ENCODE peak calls at places on chromosomes 4 and X, in seven cellular contexts. K, J, H, V, Z, Q and M are unnamed samples.

GRCh38 chr4:138406881-138407280 is 164.7 kb upstream of the SLC7A11 start:
- DNase-seq in Z (no peak), K (no peak), Q (peak; percentile 3), V (no peak), J (no peak), H (no peak), M (no peak)

GRCh38 chr4:113899260-113900177 is 79.9 kb downstream of the ARSJ start:
- DNase-seq in V (no peak), J (no peak), H (peak; percentile 45), Q (no peak), Z (no peak), K (no peak), M (no peak)

GRCh38 chr4:176298664-176299063 is 21.1 kb upstream of the SPCS3 start:
- DNase-seq in J (no peak), K (no peak), Q (no peak), H (no peak), V (no peak), Z (no peak), M (no peak)

GRCh38 chr4:174867893-174868292 is 38.8 kb upstream of the GLRA3 start:
- DNase-seq in J (no peak), Q (no peak), V (no peak), Z (peak; percentile 0), K (no peak), H (no peak), M (no peak)

GRCh38 chr4:110224142-110224541 is 25.7 kb upstream of the ELOVL6 start:
- DNase-seq in K (no peak), J (no peak), Q (no peak), Z (no peak), V (no peak), H (no peak), M (no peak)

GRCh38 chr4:30443289-30443688 is 276.9 kb upstream of the PCDH7 start:
- DNase-seq in H (no peak), J (no peak), Q (no peak), Z (no peak), K (peak; percentile 26), V (no peak), M (no peak)

GRCh38 chr4:74330295-74330750 is 22.1 kb downstream of the EPGN start:
- DNase-seq in K (no peak), H (no peak), V (no peak), Z (no peak), Q (no peak), J (no peak), M (no peak)

GRCh38 chr4:181569553-181569952 is 673.6 kb upstream of the TENM3 start:
- DNase-seq in K (no peak), Z (peak; percentile 9), J (no peak), V (no peak), H (no peak), Q (peak; percentile 65), M (no peak)

GRCh38 chrX:121307441-121307840 is 260.0 kb downstream of the GLUD2 start:
- DNase-seq in J (no peak), H (peak; percentile 63), Z (no peak), V (no peak), K (no peak), Q (no peak), M (no peak)

GRCh38 chr4:38490753-38491446 is 173.1 kb upstream of the KLF3 start:
- DNase-seq in H (no peak), J (no peak), Q (no peak), Z (no peak), K (no peak), V (no peak), M (no peak)

GRCh38 chrX:19658030-19658429 is 142.7 kb upstream of the MAP3K15 start:
- DNase-seq in K (no peak), H (no peak), V (no peak), J (no peak), Q (peak; percentile 49), Z (no peak), M (no peak)

GRCh38 chr4:41963105-41963504 is 18.5 kb upstream of the DCAF4L1 start:
- DNase-seq in V (no peak), Q (peak; percentile 10), K (no peak), Z (no peak), J (no peak), H (no peak), M (no peak)

GRCh38 chr4:141416677-141417363 is 196.1 kb downstream of the ZNF330 start:
- DNase-seq in V (no peak), Q (peak; percentile 33), H (no peak), J (no peak), Z (no peak), K (no peak), M (no peak)

GRCh38 chrX:8033175-8033574 is 106.0 kb upstream of the PNPLA4 start:
- DNase-seq in H (no peak), K (no peak), J (peak; percentile 79), Q (no peak), V (no peak), Z (no peak), M (no peak)

GRCh38 chr4:114653675-114654074 is 55.1 kb downstream of the UGT8 start:
- DNase-seq in Q (no peak), K (no peak), V (no peak), J (no peak), Z (no peak), H (no peak), M (no peak)

GRCh38 chr4:70688795-70689231 is 481 bp downstream of the UTP3 start:
- DNase-seq in Z (no peak), Q (no peak), V (no peak), J (no peak), H (no peak), K (no peak), M (no peak)

GRCh38 chr4:73730292-73730691 is 10.1 kb upstream of the CXCL8 start:
- DNase-seq in H (no peak), V (no peak), Q (no peak), K (no peak), J (no peak), Z (peak; percentile 48), M (no peak)

GRCh38 chr4:150217192-150217591 is 138.9 kb downstream of the DCLK2 start:
- DNase-seq in Q (peak; percentile 87), H (no peak), V (no peak), Z (peak; percentile 68), J (no peak), K (peak; percentile 23), M (no peak)

GRCh38 chr4:149264093-149264733 is 551.4 kb downstream of the IQCM start:
- DNase-seq in H (peak; percentile 4), K (peak; percentile 26), Q (peak; percentile 74), Z (peak; percentile 55), J (peak; percentile 17), V (no peak), M (no peak)

GRCh38 chr4:147233-147632 is 22.9 kb downstream of the ZNF718 start:
- DNase-seq in J (no peak), Q (no peak), V (no peak), K (no peak), Z (no peak), H (no peak), M (no peak)
- H3K9me3 ChIP-seq in J (no peaks in the 10 kb centered on the region), Q (peaks cover 41% of the 10 kb centered on the region), V (peaks cover 46% of the 10 kb centered on the region), K (peaks cover 92% of the 10 kb centered on the region), Z (peaks cover 45% of the 10 kb centered on the region), H (peaks cover 32% of the 10 kb centered on the region), M (peaks cover 34% of the 10 kb centered on the region)

GRCh38 chr4:58188313-58188712 is 1078.1 kb upstream of the IGFBP7 start:
- DNase-seq in J (no peak), Z (no peak), K (no peak), Q (no peak), H (no peak), V (no peak), M (no peak)

GRCh38 chr4:58192217-58192616 is 1082.0 kb upstream of the IGFBP7 start:
- DNase-seq in Q (no peak), H (no peak), K (no peak), Z (no peak), V (no peak), J (no peak), M (no peak)

GRCh38 chr4:58191086-58191485 is 1080.9 kb upstream of the IGFBP7 start:
- DNase-seq in Z (peak; percentile 1), Q (no peak), H (no peak), J (no peak), K (no peak), V (no peak), M (no peak)
- H3K9me3 ChIP-seq in Z (no peaks in the 10 kb centered on the region), Q (peaks cover 9% of the 10 kb centered on the region), H (no peaks in the 10 kb centered on the region), J (no peaks in the 10 kb centered on the region), K (no peaks in the 10 kb centered on the region), V (peaks cover 4% of the 10 kb centered on the region), M (no peaks in the 10 kb centered on the region)

DNA sequence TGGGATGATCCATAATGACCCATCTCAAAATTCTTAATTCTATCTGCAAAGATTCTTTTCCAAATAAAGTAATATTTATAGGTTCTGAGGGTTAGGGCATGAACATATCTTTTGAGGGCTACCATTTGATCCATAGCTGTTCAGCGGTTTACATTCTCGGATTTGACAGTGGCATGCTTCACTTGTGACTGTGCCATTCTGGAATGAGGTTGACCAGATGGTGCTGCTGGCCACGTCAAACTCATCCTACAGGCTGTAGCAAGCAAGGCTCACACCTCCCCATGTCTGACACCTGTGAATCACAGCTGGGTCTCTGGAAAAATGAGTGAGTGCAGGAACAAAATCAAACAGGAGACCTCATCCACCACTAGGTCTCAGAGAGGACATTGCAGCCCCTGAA is 280.5 kb downstream of the DHRSX start:
- DNase-seq in Q (no peak), Z (no peak), V (no peak), J (no peak), K (no peak), H (no peak), M (no peak)
- H3K9me3 ChIP-seq in Q (peaks cover 37% of the 10 kb centered on the region), Z (peaks cover 24% of the 10 kb centered on the region), V (peaks cover 37% of the 10 kb centered on the region), J (no peaks in the 10 kb centered on the region), K (peaks cover 63% of the 10 kb centered on the region), H (peaks cover 29% of the 10 kb centered on the region), M (peaks cover 4% of the 10 kb centered on the region)

GRCh38 chr4:156733582-156733981 is 238.0 kb downstream of the PDGFC start:
- DNase-seq in Q (no peak), H (no peak), V (no peak), K (no peak), J (no peak), Z (no peak), M (no peak)

GRCh38 chr4:156729416-156729815 is 242.2 kb downstream of the PDGFC start:
- DNase-seq in K (no peak), H (no peak), J (no peak), Z (no peak), Q (no peak), V (no peak), M (no peak)

GRCh38 chr4:156734965-156735895 is 236.4 kb downstream of the PDGFC start:
- DNase-seq in H (no peak), V (no peak), K (no peak), Z (no peak), J (no peak), Q (peak; percentile 49), M (no peak)

DNA sequence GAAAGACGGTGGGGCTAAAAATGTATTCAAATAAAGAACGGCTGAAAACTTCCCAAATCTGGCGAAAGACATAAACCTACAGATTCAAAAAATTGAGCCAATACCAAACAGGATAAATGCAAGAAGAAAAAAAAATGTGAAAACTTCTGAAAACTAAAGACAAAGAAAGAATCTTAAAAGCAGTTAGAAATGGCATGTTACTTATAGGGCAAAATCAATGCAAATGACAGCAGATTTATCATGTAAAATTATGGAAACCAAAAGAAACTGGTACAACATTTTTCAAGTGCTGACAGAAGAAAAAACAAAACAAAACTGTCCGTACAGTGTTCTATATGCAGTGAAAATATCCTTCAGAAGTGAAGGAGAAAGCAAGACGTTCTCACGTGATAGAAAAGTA is 239.0 kb downstream of the PDGFC start:
- DNase-seq in J (no peak), Q (peak; percentile 28), V (no peak), K (no peak), H (no peak), Z (no peak), M (no peak)
- H3K9me3 ChIP-seq in J (no peaks in the 10 kb centered on the region), Q (peaks cover 19% of the 10 kb centered on the region), V (peaks cover 7% of the 10 kb centered on the region), K (peaks cover 16% of the 10 kb centered on the region), H (no peaks in the 10 kb centered on the region), Z (peaks cover 16% of the 10 kb centered on the region), M (no peaks in the 10 kb centered on the region)